ENCODE peak calls at places on chromosomes 16 and 17, in five cellular contexts. One of them, this sample, is unnamed.

GRCh38 chr17:59746849-59747445 is 39.5 kb downstream of the VMP1 start:
- DNase-seq in body of pancreas: no peak
- DNase-seq in CD4-positive, alpha-beta T cell: no peak
- DNase-seq in NCI-H1105 treated with DMSO at 0.1 percent for 48 hours: peak; percentile 22
- DNase-seq in hippocampal formation: peak; percentile 39
- DNase-seq in this sample: no peak

GRCh38 chr16:85798901-85799496 is 345 bp downstream of the EMC8 start:
- DNase-seq in hippocampal formation: no peak
- DNase-seq in CD4-positive, alpha-beta T cell: peak; percentile 21
- DNase-seq in NCI-H1105 treated with DMSO at 0.1 percent for 48 hours: no peak
- DNase-seq in body of pancreas: no peak
- DNase-seq in this sample: peak; percentile 29

GRCh38 chr17:69474171-69474831 is 59.8 kb downstream of the MAP2K6 start:
- DNase-seq in CD4-positive, alpha-beta T cell: no peak
- DNase-seq in NCI-H1105 treated with DMSO at 0.1 percent for 48 hours: no peak
- DNase-seq in hippocampal formation: no peak
- DNase-seq in body of pancreas: no peak
- DNase-seq in this sample: no peak

GRCh38 chr17:41758601-41759000 is 24.2 kb upstream of the HAP1 start:
- DNase-seq in body of pancreas: no peak
- DNase-seq in CD4-positive, alpha-beta T cell: no peak
- DNase-seq in NCI-H1105 treated with DMSO at 0.1 percent for 48 hours: no peak
- DNase-seq in hippocampal formation: no peak
- DNase-seq in this sample: no peak

GRCh38 chr17:45221081-45221996 is at the start of gene FMNL1:
- DNase-seq in body of pancreas: no peak
- DNase-seq in CD4-positive, alpha-beta T cell: peak; percentile 74
- DNase-seq in NCI-H1105 treated with DMSO at 0.1 percent for 48 hours: peak; percentile 26
- DNase-seq in hippocampal formation: no peak
- DNase-seq in this sample: no peak

GRCh38 chr17:70355185-70355584 is 185.9 kb downstream of the KCNJ2 start:
- DNase-seq in hippocampal formation: no peak
- DNase-seq in NCI-H1105 treated with DMSO at 0.1 percent for 48 hours: no peak
- DNase-seq in CD4-positive, alpha-beta T cell: no peak
- DNase-seq in body of pancreas: no peak
- DNase-seq in this sample: no peak

GRCh38 chr17:76273435-76273921 is 8.3 kb downstream of the UBALD2 start:
- DNase-seq in body of pancreas: no peak
- DNase-seq in CD4-positive, alpha-beta T cell: no peak
- DNase-seq in NCI-H1105 treated with DMSO at 0.1 percent for 48 hours: no peak
- DNase-seq in hippocampal formation: no peak
- DNase-seq in this sample: no peak

GRCh38 chr17:50668838-50669581 is 34.3 kb downstream of the ABCC3 start:
- DNase-seq in CD4-positive, alpha-beta T cell: no peak
- DNase-seq in hippocampal formation: no peak
- DNase-seq in NCI-H1105 treated with DMSO at 0.1 percent for 48 hours: no peak
- DNase-seq in body of pancreas: no peak
- DNase-seq in this sample: no peak

GRCh38 chr16:23924138-23924537 is 88.4 kb downstream of the PRKCB start:
- DNase-seq in body of pancreas: no peak
- DNase-seq in CD4-positive, alpha-beta T cell: no peak
- DNase-seq in NCI-H1105 treated with DMSO at 0.1 percent for 48 hours: no peak
- DNase-seq in hippocampal formation: no peak
- DNase-seq in this sample: no peak

GRCh38 chr17:33968350-33969044 is 286.6 kb upstream of the CCL2 start:
- DNase-seq in hippocampal formation: no peak
- DNase-seq in CD4-positive, alpha-beta T cell: no peak
- DNase-seq in body of pancreas: no peak
- DNase-seq in NCI-H1105 treated with DMSO at 0.1 percent for 48 hours: no peak
- DNase-seq in this sample: peak; percentile 7

GRCh38 chr17:53796642-53797041 is 26.1 kb upstream of the KIF2B start:
- DNase-seq in hippocampal formation: no peak
- DNase-seq in body of pancreas: no peak
- DNase-seq in CD4-positive, alpha-beta T cell: no peak
- DNase-seq in NCI-H1105 treated with DMSO at 0.1 percent for 48 hours: no peak
- DNase-seq in this sample: no peak

GRCh38 chr16:68577352-68577853 is 38.3 kb downstream of the ZFP90 start:
- DNase-seq in NCI-H1105 treated with DMSO at 0.1 percent for 48 hours: no peak
- DNase-seq in hippocampal formation: no peak
- DNase-seq in body of pancreas: no peak
- DNase-seq in CD4-positive, alpha-beta T cell: no peak
- DNase-seq in this sample: no peak

GRCh38 chr17:43176119-43176570 is 5.1 kb downstream of the NBR1 start:
- DNase-seq in CD4-positive, alpha-beta T cell: no peak
- DNase-seq in body of pancreas: no peak
- DNase-seq in NCI-H1105 treated with DMSO at 0.1 percent for 48 hours: no peak
- DNase-seq in hippocampal formation: no peak
- DNase-seq in this sample: no peak

GRCh38 chr16:19137201-19137601 is 23.4 kb downstream of the ITPRIPL2 start:
- DNase-seq in body of pancreas: no peak
- DNase-seq in NCI-H1105 treated with DMSO at 0.1 percent for 48 hours: no peak
- DNase-seq in CD4-positive, alpha-beta T cell: no peak
- DNase-seq in hippocampal formation: no peak
- DNase-seq in this sample: no peak

GRCh38 chr17:78922876-78923498 is 2.2 kb downstream of the TIMP2 start:
- DNase-seq in body of pancreas: no peak
- DNase-seq in CD4-positive, alpha-beta T cell: no peak
- DNase-seq in NCI-H1105 treated with DMSO at 0.1 percent for 48 hours: no peak
- DNase-seq in hippocampal formation: no peak
- DNase-seq in this sample: no peak